ENCODE peak calls at places on chromosome 3, in nine cellular contexts. M is COR-L47; N is stimulated activated CD8-positive, alpha-beta memory T cell treated with anti-CD3 and anti-CD28 coated beads, Interleukin-15, amount 100 ng/mL, for 24 hours; V is T follicular helper cell; R is HT1080; G is LHCN-M2; Y is cardiac fibroblast; O is T-helper 9 cell; A is AG09319. X is an unnamed sample.

GRCh38 chr3:42780892-42781700 is 8.0 kb upstream of the CCDC13 start:
- DNase-seq in M (peak), N (no peak), V (no peak), R (peak), G (peak), Y (peak), O (no peak), A (no peak), X (no peak)

GRCh38 chr3:162740941-162741596 is 1244.5 kb downstream of the OTOL1 start:
- DNase-seq in M (no peak), N (no peak), V (no peak), R (no peak), G (no peak), Y (no peak), O (no peak), A (no peak), X (no peak)

GRCh38 chr3:147120029-147120428 is 286.3 kb downstream of the ZIC4 start:
- DNase-seq in M (peak), N (no peak), V (no peak), R (peak), G (peak), Y (peak), O (no peak), A (no peak), X (no peak)

GRCh38 chr3:113535898-113536297 is 3.5 kb downstream of the SIDT1 start:
- DNase-seq in M (no peak), N (no peak), V (no peak), R (no peak), G (no peak), Y (no peak), O (no peak), A (no peak), X (no peak)

GRCh38 chr3:188051801-188052228 is 102.1 kb upstream of the LPP start:
- DNase-seq in M (no peak), N (no peak), V (no peak), R (no peak), G (no peak), Y (peak), O (no peak), A (no peak), X (no peak)

GRCh38 chr3:110579841-110580550 is 491.6 kb upstream of the NECTIN3 start:
- DNase-seq in M (peak), N (no peak), V (no peak), R (peak), G (peak), Y (peak), O (no peak), A (no peak), X (no peak)

GRCh38 chr3:122132949-122133540 is 50.4 kb upstream of the CASR start:
- DNase-seq in M (no peak), N (no peak), V (no peak), R (no peak), G (no peak), Y (no peak), O (no peak), A (no peak), X (no peak)

GRCh38 chr3:14343338-14344112 is 58.9 kb upstream of the SLC6A6 start:
- DNase-seq in M (no peak), N (no peak), V (no peak), R (peak), G (no peak), Y (no peak), O (no peak), A (no peak), X (no peak)

GRCh38 chr3:49173792-49174170 is 2.4 kb downstream of the KLHDC8B start:
- DNase-seq in M (peak), N (no peak), V (no peak), R (no peak), G (no peak), Y (no peak), O (no peak), A (no peak), X (no peak)

GRCh38 chr3:134641671-134642300 is 9.0 kb downstream of the KY start:
- DNase-seq in M (no peak), N (no peak), V (no peak), R (no peak), G (no peak), Y (no peak), O (no peak), A (no peak), X (no peak)

GRCh38 chr3:107969994-107970896 is 120.6 kb downstream of the CD47 start:
- DNase-seq in M (peak), N (no peak), V (no peak), R (peak), G (no peak), Y (peak), O (no peak), A (no peak), X (no peak)

GRCh38 chr3:188834349-188834748 is 337.4 kb upstream of the TPRG1 start:
- DNase-seq in M (peak), N (no peak), V (peak), R (peak), G (no peak), Y (no peak), O (no peak), A (no peak), X (no peak)

GRCh38 chr3:174619244-174619643 is 239.9 kb upstream of the NAALADL2 start:
- DNase-seq in M (peak), N (no peak), V (no peak), R (no peak), G (no peak), Y (no peak), O (no peak), A (no peak), X (no peak)

GRCh38 chr3:155102329-155102728 is 22.2 kb downstream of the MME start:
- DNase-seq in M (no peak), N (no peak), V (no peak), R (peak), G (peak), Y (peak), O (no peak), A (no peak), X (no peak)

GRCh38 chr3:14633819-14634424 is 17.6 kb upstream of the CCDC174 start:
- DNase-seq in M (no peak), N (no peak), V (peak), R (peak), G (peak), Y (peak), O (peak), A (no peak), X (peak)

GRCh38 chr3:62607287-62608029 is 234.1 kb upstream of the FEZF2 start:
- DNase-seq in M (no peak), N (no peak), V (no peak), R (peak), G (peak), Y (peak), O (no peak), A (no peak), X (no peak)

GRCh38 chr3:111907151-111907550 is 48.1 kb downstream of the PHLDB2 start:
- DNase-seq in M (no peak), N (no peak), V (no peak), R (no peak), G (no peak), Y (no peak), O (no peak), A (no peak), X (no peak)

GRCh38 chr3:50151728-50152127 is 3.4 kb upstream of the SEMA3F start:
- DNase-seq in M (no peak), N (no peak), V (no peak), R (no peak), G (no peak), Y (no peak), O (no peak), A (no peak), X (no peak)

GRCh38 chr3:190848891-190849290 is 13.6 kb downstream of the GMNC start:
- DNase-seq in M (no peak), N (no peak), V (no peak), R (peak), G (no peak), Y (peak), O (no peak), A (no peak), X (no peak)

GRCh38 chr3:63670544-63670943 is 18.1 kb downstream of the SNTN start:
- DNase-seq in M (no peak), N (no peak), V (no peak), R (no peak), G (no peak), Y (no peak), O (no peak), A (no peak), X (no peak)

GRCh38 chr3:57079221-57079831 is 18.9 kb downstream of the SPATA12 start:
- DNase-seq in M (peak), N (no peak), V (no peak), R (no peak), G (no peak), Y (no peak), O (no peak), A (no peak), X (no peak)

GRCh38 chr3:148861277-148861869 is 3.7 kb upstream of the CPA3 start:
- DNase-seq in M (peak), N (no peak), V (no peak), R (peak), G (peak), Y (peak), O (no peak), A (peak), X (no peak)

GRCh38 chr3:172519740-172520139 is 3.5 kb downstream of the TNFSF10 start:
- DNase-seq in M (no peak), N (no peak), V (no peak), R (no peak), G (no peak), Y (no peak), O (no peak), A (no peak), X (no peak)